ENCODE peak calls at places on chromosomes 16 and 17, in six cellular contexts. V, X, O, W, Y and I are unnamed samples.

GRCh38 chr17:74873874-74874614 is 1.2 kb upstream of the FDXR start:
- DNase-seq in W (no peak), X (no peak), Y (no peak), O (no peak), V (no peak), I (no peak)

GRCh38 chr17:77540531-77540930 is 399.8 kb downstream of the SEC14L1 start:
- DNase-seq in W (no peak), V (no peak), X (no peak), Y (no peak), O (no peak), I (no peak)

GRCh38 chr17:3940965-3941698 is 23.1 kb downstream of the ATP2A3 start:
- DNase-seq in V (no peak), W (no peak), O (no peak), X (no peak), Y (no peak), I (no peak)

GRCh38 chr16:11232852-11233726 is 22.9 kb downstream of the SOCS1 start:
- DNase-seq in X (no peak), O (no peak), W (no peak), Y (no peak), V (no peak), I (no peak)

GRCh38 chr17:32445976-32446375 is 1.7 kb downstream of the PSMD11 start:
- DNase-seq in W (no peak), Y (no peak), V (no peak), O (no peak), X (no peak), I (no peak)

GRCh38 chr17:50904522-50905459 is 38.6 kb upstream of the TOB1 start:
- DNase-seq in W (no peak), X (no peak), O (no peak), V (peak; percentile 93), Y (peak; percentile 71), I (no peak)

GRCh38 chr16:87075319-87075860 is 241.8 kb downstream of the C16orf95 start:
- DNase-seq in X (no peak), O (no peak), W (no peak), V (peak; percentile 47), Y (no peak), I (no peak)

GRCh38 chr17:43936434-43936833 is 5.8 kb downstream of the PPY start:
- DNase-seq in X (no peak), Y (no peak), W (no peak), O (no peak), V (no peak), I (no peak)

GRCh38 chr16:78283668-78284251 is 184.3 kb downstream of the WWOX start:
- DNase-seq in Y (no peak), V (no peak), X (no peak), W (no peak), O (no peak), I (no peak)

GRCh38 chr17:64180089-64180488 is 50.1 kb upstream of the ERN1 start:
- DNase-seq in X (no peak), V (no peak), Y (no peak), O (no peak), W (no peak), I (peak; percentile 63)

GRCh38 chr17:685006-685405 is 29.6 kb downstream of the VPS53 start:
- DNase-seq in X (no peak), W (no peak), O (no peak), Y (no peak), V (no peak), I (no peak)

GRCh38 chr17:43393944-43394482 is 4.8 kb upstream of the ARL4D start:
- DNase-seq in V (peak; percentile 90), W (peak; percentile 99), Y (peak; percentile 94), X (peak; percentile 74), O (no peak), I (no peak)

GRCh38 chr16:10619271-10619849 is 39.0 kb upstream of the EMP2 start:
- DNase-seq in X (no peak), W (no peak), Y (no peak), O (no peak), V (no peak), I (no peak)

GRCh38 chr16:68760671-68761275 is 23.7 kb downstream of the CDH1 start:
- DNase-seq in Y (no peak), W (no peak), O (no peak), X (no peak), V (no peak), I (no peak)

GRCh38 chr16:79716645-79717323 is 116.2 kb upstream of the MAF start:
- DNase-seq in Y (no peak), V (no peak), X (no peak), O (no peak), W (no peak), I (no peak)

GRCh38 chr16:27951752-27952151 is 111.8 kb downstream of the GSG1L start:
- DNase-seq in V (no peak), W (no peak), X (no peak), O (peak; percentile 2), Y (no peak), I (peak; percentile 14)

GRCh38 chr16:4053663-4054479 is 62.4 kb downstream of the ADCY9 start:
- DNase-seq in Y (no peak), V (peak; percentile 84), W (peak; percentile 82), X (peak; percentile 87), O (peak; percentile 80), I (peak; percentile 90)

GRCh38 chr17:40450175-40450574 is 6.9 kb downstream of the IGFBP4 start:
- DNase-seq in X (no peak), Y (peak; percentile 76), O (no peak), V (no peak), W (peak; percentile 50), I (no peak)

GRCh38 chr17:78898947-78899346 is 4.1 kb downstream of the CEP295NL start:
- DNase-seq in O (no peak), W (no peak), X (no peak), V (no peak), Y (no peak), I (no peak)

GRCh38 chr17:8455660-8456059 is 20.0 kb downstream of the NDEL1 start:
- DNase-seq in O (no peak), Y (no peak), X (no peak), V (no peak), W (no peak), I (no peak)

GRCh38 chr17:75340636-75341035 is 51.4 kb upstream of the SLC25A19 start:
- DNase-seq in X (no peak), Y (no peak), O (no peak), V (no peak), W (no peak), I (no peak)

GRCh38 chr17:58007781-58008706 is 998 bp upstream of the SRSF1 start:
- DNase-seq in O (no peak), X (no peak), Y (no peak), W (peak; percentile 11), V (no peak), I (no peak)

GRCh38 chr16:57863434-57864160 is 61.3 kb upstream of the KIFC3 start:
- DNase-seq in W (peak; percentile 68), O (peak; percentile 44), Y (peak; percentile 74), V (peak; percentile 74), X (peak; percentile 45), I (peak; percentile 63)

GRCh38 chr17:27651411-27652345 is 20.7 kb downstream of the LGALS9 start:
- DNase-seq in O (no peak), W (peak; percentile 82), V (no peak), X (no peak), Y (peak; percentile 70), I (no peak)

GRCh38 chr16:64738321-64738960 is 383.4 kb downstream of the CDH11 start:
- DNase-seq in V (no peak), Y (no peak), O (peak; percentile 64), X (peak; percentile 18), W (no peak), I (peak; percentile 59)

DNA sequence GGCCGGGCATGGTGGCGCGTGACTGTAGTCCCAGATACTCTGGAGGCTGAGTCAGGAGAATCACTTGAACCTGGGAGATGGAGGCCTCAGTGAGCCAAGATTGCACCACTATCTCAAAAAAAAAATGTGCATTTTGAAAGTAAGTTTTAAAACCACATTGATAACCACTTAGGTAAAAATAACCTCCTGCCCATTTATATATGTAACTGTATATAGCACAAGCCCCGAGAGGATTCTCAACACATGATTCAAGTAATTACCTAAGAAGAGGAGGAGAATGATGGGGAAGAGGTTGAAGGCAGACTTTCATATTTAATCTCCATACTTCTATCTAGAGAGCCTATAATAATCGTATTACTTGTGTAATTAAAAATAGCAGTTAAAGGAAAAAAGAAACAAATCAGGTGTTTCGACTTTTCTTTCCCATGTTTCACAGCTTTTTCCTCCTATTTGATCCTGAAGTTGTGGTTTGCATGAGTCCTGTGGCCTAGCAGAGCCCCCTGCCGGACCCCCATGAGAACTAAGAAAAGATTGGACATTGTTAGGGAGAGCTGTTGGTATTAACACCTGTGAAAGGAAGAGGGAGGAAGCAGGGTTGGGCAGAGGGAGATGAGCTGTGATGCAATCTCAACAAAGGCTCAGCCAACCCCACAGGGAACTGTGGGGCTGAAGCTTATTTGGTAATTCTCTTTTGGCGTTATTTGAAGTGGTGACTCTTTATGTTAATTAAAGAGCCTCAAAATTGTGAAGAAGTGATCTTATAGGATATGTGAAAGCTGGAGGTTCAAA is 22.1 kb downstream of the PMFBP1 start:
- DNase-seq in X (no peak), V (no peak), Y (no peak), W (no peak), O (no peak), I (no peak)
- TF ChIP-seq CTCF in X (peak; percentile 7), V (no peak), Y (no peak), W (no peak), O (no peak), I (no peak)

GRCh38 chr16:66740010-66740409 is 11.4 kb downstream of the DYNC1LI2 start:
- DNase-seq in V (no peak), Y (no peak), O (no peak), W (no peak), X (no peak), I (no peak)

GRCh38 chr16:66740533-66740932 is 10.9 kb downstream of the DYNC1LI2 start:
- DNase-seq in V (no peak), O (no peak), X (no peak), Y (no peak), W (no peak), I (no peak)

GRCh38 chr16:66741971-66742396 is 9.4 kb downstream of the DYNC1LI2 start:
- DNase-seq in X (no peak), Y (no peak), V (no peak), O (no peak), W (no peak), I (no peak)

GRCh38 chr16:66742409-66742808 is 9.0 kb downstream of the DYNC1LI2 start:
- DNase-seq in V (no peak), X (no peak), O (no peak), Y (no peak), W (no peak), I (no peak)

GRCh38 chr16:66741131-66741900 is 10.1 kb downstream of the DYNC1LI2 start:
- DNase-seq in W (peak; percentile 98), V (peak; percentile 94), X (peak; percentile 61), O (peak; percentile 49), Y (no peak), I (peak; percentile 71)
- H3K4me3 ChIP-seq in W (no peak overlapping the region), V (peak overlapping the region; percentile 55), X (no peak overlapping the region), O (no peak overlapping the region), Y (no peak overlapping the region), I (no peak overlapping the region)

GRCh38 chr17:19781488-19782458 is 33.7 kb upstream of the ALDH3A1 start:
- DNase-seq in Y (no peak), X (no peak), O (no peak), W (no peak), V (no peak), I (no peak)
- TF ChIP-seq CTCF in Y (no peak), X (no peak), O (no peak), W (no peak), V (no peak), I (no peak)

DNA sequence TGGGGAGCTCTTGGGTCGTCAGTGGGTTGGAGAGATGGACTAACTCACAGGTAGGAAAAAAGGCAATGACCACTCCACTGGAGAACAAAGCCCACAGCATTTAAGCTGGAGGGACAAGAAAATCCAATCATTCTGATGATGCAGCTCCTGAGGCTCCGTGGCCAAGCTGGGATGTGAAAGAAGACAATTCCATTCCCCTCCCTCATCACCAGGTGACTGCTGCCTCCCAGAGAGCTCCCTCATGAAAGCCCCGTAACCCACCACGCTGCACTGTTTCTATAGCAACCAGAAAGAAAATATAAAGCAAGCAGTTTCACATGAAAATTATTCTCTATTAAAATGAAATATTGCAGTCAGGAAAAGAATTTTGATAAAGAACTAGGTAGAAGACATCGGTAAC is 15.2 kb downstream of the ANKRD11 start:
- DNase-seq in O (no peak), V (no peak), W (no peak), Y (no peak), X (no peak), I (no peak)
- H3K4me3 ChIP-seq in O (no peak overlapping the region), V (no peak overlapping the region), W (no peak overlapping the region), Y (no peak overlapping the region), X (no peak overlapping the region), I (no peak overlapping the region)